ENCODE peak calls at places on chromosomes 16 and 17, in four cellular contexts. Q is SK-N-SH, G is K562, J is tibial nerve. S is an unnamed sample.

GRCh38 chr16:87426423-87427215 is 34.5 kb downstream of the MAP1LC3B start:
- DNase-seq in G (no peak), Q (no peak), J (no peak), S (no peak)

GRCh38 chr16:89864421-89864820 is 9.0 kb upstream of the TCF25 start:
- DNase-seq in J (no peak), G (no peak), Q (no peak), S (no peak)

GRCh38 chr17:51371732-51372151 is 111.4 kb downstream of the UTP18 start:
- DNase-seq in Q (peak; percentile 85), G (peak; percentile 64), J (peak; percentile 24), S (no peak)

GRCh38 chr17:71494045-71494444 is 626.8 kb upstream of the SOX9 start:
- DNase-seq in G (no peak), J (no peak), Q (no peak), S (no peak)

GRCh38 chr16:81401035-81401950 is 43.3 kb upstream of the CMIP start:
- DNase-seq in J (no peak), G (peak; percentile 56), Q (no peak), S (peak; percentile 34)

GRCh38 chr17:69588739-69589334 is 174.3 kb downstream of the MAP2K6 start:
- DNase-seq in G (no peak), J (no peak), Q (no peak), S (no peak)

GRCh38 chr17:16915752-16916556 is 56.0 kb downstream of the TNFRSF13B start:
- DNase-seq in J (peak; percentile 38), Q (peak; percentile 64), G (peak; percentile 48), S (no peak)

GRCh38 chr17:78343099-78343432 is 16.8 kb downstream of the SOCS3 start:
- DNase-seq in Q (peak; percentile 62), G (no peak), J (peak; percentile 65), S (peak; percentile 74)

GRCh38 chr16:12337776-12338655 is 361.5 kb downstream of the SNX29 start:
- DNase-seq in G (no peak), J (no peak), Q (no peak), S (no peak)

GRCh38 chr16:48535831-48536599 is 74.0 kb downstream of the N4BP1 start:
- DNase-seq in G (no peak), Q (no peak), J (no peak), S (peak; percentile 76)

GRCh38 chr16:17379121-17379571 is 91.6 kb downstream of the XYLT1 start:
- DNase-seq in Q (peak; percentile 52), G (no peak), J (no peak), S (no peak)

GRCh38 chr17:28612936-28613872 is 781 bp downstream of the RSKR start:
- DNase-seq in J (peak; percentile 49), Q (peak; percentile 70), G (peak; percentile 68), S (no peak)

GRCh38 chr16:88504489-88505404 is 51.7 kb downstream of the ZFPM1 start:
- DNase-seq in Q (no peak), J (no peak), G (no peak), S (no peak)

GRCh38 chr17:56593073-56593740 is at the start of gene NOG:
- DNase-seq in J (peak; percentile 39), G (no peak), Q (peak; percentile 86), S (peak; percentile 51)

GRCh38 chr17:46026815-46027125 is 27.7 kb downstream of the STH start:
- DNase-seq in G (no peak), J (no peak), Q (no peak), S (no peak)

GRCh38 chr16:82580293-82580900 is 46.4 kb upstream of the CDH13 start:
- DNase-seq in J (no peak), Q (peak; percentile 22), G (no peak), S (no peak)

GRCh38 chr16:15498427-15499175 is 64.2 kb downstream of the BMERB1 start:
- DNase-seq in J (no peak), Q (no peak), G (no peak), S (no peak)

GRCh38 chr16:65660390-65660789 is 538.5 kb upstream of the CDH11 start:
- DNase-seq in J (no peak), G (no peak), Q (no peak), S (no peak)

GRCh38 chr17:75808905-75809621 is 24.5 kb downstream of the UNK start:
- DNase-seq in Q (peak; percentile 27), G (peak; percentile 20), J (peak; percentile 72), S (peak; percentile 54)

GRCh38 chr17:3528604-3529511 is 28.8 kb downstream of the TRPV3 start:
- DNase-seq in J (no peak), Q (no peak), G (no peak), S (no peak)

GRCh38 chr16:27239026-27239425 is 29.5 kb downstream of the NSMCE1 start:
- DNase-seq in G (no peak), Q (no peak), J (no peak), S (no peak)

GRCh38 chr17:9693755-9694154 is 48.4 kb downstream of the USP43 start:
- DNase-seq in Q (no peak), J (no peak), G (no peak), S (no peak)

GRCh38 chr17:77356109-77356689 is 215.4 kb downstream of the SEC14L1 start:
- DNase-seq in G (no peak), Q (no peak), J (no peak), S (no peak)

GRCh38 chr17:76735586-76736348 is 1.4 kb downstream of the SRSF2 start:
- DNase-seq in J (no peak), G (no peak), Q (no peak), S (no peak)

GRCh38 chr17:15951368-15952047 is 6.6 kb downstream of the ADORA2B start:
- DNase-seq in G (no peak), Q (no peak), J (no peak), S (no peak)

GRCh38 chr17:41338961-41339485 is 11.6 kb downstream of the KRT33A start:
- DNase-seq in G (no peak), J (no peak), Q (no peak), S (no peak)

GRCh38 chr16:68954871-68955635 is 111.7 kb downstream of the TANGO6 start:
- DNase-seq in G (no peak), Q (peak; percentile 66), J (no peak), S (no peak)

GRCh38 chr17:8466466-8466865 is 30.8 kb downstream of the NDEL1 start:
- DNase-seq in G (no peak), J (no peak), Q (no peak), S (no peak)

GRCh38 chr17:74962622-74963394 is 9.8 kb downstream of the HID1 start:
- DNase-seq in J (no peak), Q (no peak), G (no peak), S (no peak)

GRCh38 chr17:47470836-47471235 is 60.1 kb upstream of the NPEPPS start:
- DNase-seq in J (no peak), Q (no peak), G (no peak), S (no peak)

GRCh38 chr17:3398310-3398709 is at the start of gene OR1E1:
- DNase-seq in Q (no peak), G (no peak), J (no peak), S (no peak)

GRCh38 chr16:16019488-16019887 is 70.1 kb downstream of the ABCC1 start:
- DNase-seq in J (no peak), G (no peak), Q (no peak), S (no peak)

GRCh38 chr16:68445458-68445857 is 2.9 kb downstream of the SMPD3 start:
- DNase-seq in Q (peak; percentile 63), G (peak; percentile 44), J (peak; percentile 48), S (no peak)

GRCh38 chr17:32335647-32336046 is 6.3 kb downstream of the C17orf75 start:
- DNase-seq in G (no peak), Q (no peak), J (no peak), S (no peak)

GRCh38 chr17:49705254-49705653 is 2.5 kb downstream of the SLC35B1 start:
- DNase-seq in G (no peak), J (no peak), Q (no peak), S (no peak)

GRCh38 chr16:82298472-82298871 is 128.4 kb upstream of the MPHOSPH6 start:
- DNase-seq in G (no peak), J (no peak), Q (no peak), S (no peak)

GRCh38 chr17:50565559-50566350 is 5.2 kb downstream of the CACNA1G start:
- DNase-seq in J (no peak), G (peak; percentile 40), Q (peak; percentile 94), S (no peak)

GRCh38 chr17:47145351-47145750 is 43.7 kb downstream of the CDC27 start:
- DNase-seq in Q (no peak), G (no peak), J (no peak), S (no peak)

GRCh38 chr16:50311134-50311528 is 44.8 kb downstream of the ADCY7 start:
- DNase-seq in J (no peak), G (no peak), Q (peak; percentile 26), S (no peak)

GRCh38 chr16:57801856-57802634 is at the start of gene KIFC3:
- DNase-seq in G (peak; percentile 88), Q (peak; percentile 93), J (peak; percentile 65), S (peak; percentile 93)
- TF ChIP-seq EP300 in G (no peak), Q (no peak), J (no peak), S (no peak)

DNA sequence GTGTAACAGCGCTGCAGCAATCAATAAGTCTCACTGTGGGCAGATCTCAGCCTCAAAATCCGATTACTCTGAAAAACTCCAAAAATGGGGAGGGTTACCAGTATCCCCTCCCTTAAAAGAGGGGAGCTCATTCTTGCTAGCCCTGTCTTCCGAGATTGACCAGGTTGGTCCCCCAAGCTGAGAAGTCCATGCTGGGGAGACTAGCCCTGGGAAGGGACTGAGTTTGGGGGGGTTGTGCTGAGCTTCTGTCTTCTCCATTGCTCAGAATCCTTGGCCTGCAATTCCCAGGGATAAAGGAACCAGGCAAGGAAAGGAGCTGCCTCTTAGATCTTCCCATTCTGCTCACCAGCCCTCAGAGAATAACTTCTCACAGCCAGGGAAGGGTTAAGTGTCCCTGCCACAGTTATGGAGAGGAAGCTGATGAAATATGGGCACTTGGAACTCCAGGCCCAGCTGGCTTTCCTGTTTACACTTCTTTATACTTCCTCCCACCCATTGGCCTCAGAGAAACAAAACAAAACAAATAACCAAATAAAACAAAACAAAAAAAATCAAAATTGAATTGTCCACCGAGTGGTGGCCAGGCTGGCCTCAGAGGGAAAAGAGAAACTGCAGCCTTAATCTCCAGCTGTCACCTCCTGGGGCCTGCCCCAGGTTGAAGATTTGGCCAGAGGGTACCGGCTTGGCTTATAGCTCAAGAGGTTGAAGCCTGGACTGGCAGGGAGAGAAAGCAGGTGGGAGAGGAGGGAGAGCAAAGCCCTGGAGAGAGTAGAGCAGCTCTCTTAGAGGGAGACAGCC is 2.6 kb downstream of the HOXB3 start:
- DNase-seq in Q (no peak), G (no peak), J (no peak), S (no peak)
- TF ChIP-seq EP300 in Q (no peak), G (no peak), J (no peak), S (no peak)

DNA sequence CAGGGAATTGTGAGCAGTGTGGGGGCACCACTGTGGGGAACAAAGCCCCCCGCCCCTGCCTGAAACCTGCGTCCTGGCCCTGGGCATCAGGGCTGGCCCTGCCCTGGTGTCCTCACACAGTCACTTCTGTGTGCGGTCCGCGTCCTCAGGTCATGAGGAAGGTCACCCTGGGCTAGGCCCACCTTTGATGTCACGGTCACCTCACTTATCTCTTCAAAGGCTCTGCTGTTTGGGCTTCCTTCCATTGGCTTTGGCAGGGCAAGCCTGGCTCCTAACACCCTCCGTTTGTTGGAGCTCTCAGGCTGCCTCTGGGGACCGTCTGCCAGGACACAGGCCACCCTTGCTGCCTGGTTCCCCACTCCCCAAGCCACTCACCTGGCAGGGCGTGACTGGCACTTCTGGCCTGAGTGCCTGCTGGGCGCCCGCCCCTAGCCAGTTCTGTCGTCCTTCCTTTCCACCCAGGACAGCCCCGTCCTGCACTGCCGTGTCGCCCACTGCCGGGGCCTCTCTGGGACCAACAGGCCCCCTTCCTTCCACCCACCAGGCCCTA is 8.8 kb downstream of the CENPX start:
- DNase-seq in Q (no peak), G (no peak), J (no peak), S (no peak)
- TF ChIP-seq EP300 in Q (no peak), G (no peak), J (no peak), S (no peak)

GRCh38 chr16:1964506-1965471 is at the start of gene RPS2:
- DNase-seq in G (peak; percentile 100), J (peak; percentile 99), Q (peak; percentile 100), S (peak; percentile 100)
- TF ChIP-seq EP300 in G (no peak), J (peak; percentile 80), Q (peak; percentile 16), S (peak; percentile 75)

GRCh38 chr16:14409563-14409962 is 220.5 kb downstream of the PARN start:
- DNase-seq in G (no peak), J (peak; percentile 53), Q (no peak), S (no peak)
- TF ChIP-seq EP300 in G (no peak), J (no peak), Q (peak; percentile 27), S (no peak)

S was measured in ovary.